ENCODE peak calls at places on chromosome 6, in ten cellular contexts. V, G, L, Q, H, X, J, E, S and C are unnamed samples.

GRCh38 chr6:13573669-13574110 is 711 bp upstream of the SIRT5 start:
- DNase-seq in X (peak; percentile 29), S (peak; percentile 18), H (no peak), J (no peak), Q (no peak), V (peak; percentile 48), L (peak; percentile 81), G (no peak), E (no peak), C (peak; percentile 68)

GRCh38 chr6:116144590-116144989 is 18.7 kb upstream of the COL10A1 start:
- DNase-seq in Q (no peak), S (no peak), L (no peak), H (no peak), J (no peak), X (peak; percentile 69), V (no peak), E (no peak), G (no peak), C (no peak)

GRCh38 chr6:96032646-96033045 is 16.9 kb downstream of the FUT9 start:
- DNase-seq in Q (no peak), S (no peak), E (no peak), X (no peak), V (no peak), L (no peak), H (no peak), J (no peak), G (no peak), C (no peak)

GRCh38 chr6:139539852-139540251 is 165.4 kb upstream of the CITED2 start:
- DNase-seq in G (no peak), J (no peak), X (peak; percentile 52), L (no peak), E (no peak), V (peak; percentile 13), Q (no peak), H (no peak), S (peak; percentile 68), C (peak; percentile 82)

GRCh38 chr6:13992417-13993055 is 67.8 kb downstream of the RNF182 start:
- DNase-seq in G (no peak), S (peak; percentile 41), J (no peak), V (no peak), X (no peak), L (no peak), E (no peak), Q (no peak), H (no peak), C (no peak)

GRCh38 chr6:170369439-170369838 is 62.9 kb downstream of the FAM120B start:
- DNase-seq in G (no peak), Q (no peak), E (no peak), V (no peak), H (no peak), S (no peak), J (no peak), L (no peak), X (peak; percentile 22), C (no peak)

GRCh38 chr6:9140181-9140580 is 704.8 kb upstream of the SLC35B3 start:
- DNase-seq in V (no peak), H (no peak), J (no peak), S (no peak), L (no peak), X (no peak), G (no peak), E (peak; percentile 40), Q (peak; percentile 57), C (no peak)

GRCh38 chr6:12813321-12813720 is 96.8 kb downstream of the PHACTR1 start:
- DNase-seq in E (no peak), V (no peak), L (no peak), J (no peak), S (no peak), H (no peak), Q (no peak), X (no peak), G (no peak), C (no peak)

GRCh38 chr6:35230950-35231349 is 17.2 kb downstream of the SCUBE3 start:
- DNase-seq in V (no peak), X (no peak), L (peak; percentile 44), J (no peak), H (no peak), S (no peak), Q (no peak), E (no peak), G (no peak), C (peak; percentile 84)

GRCh38 chr6:13006578-13007300 is 290.2 kb downstream of the PHACTR1 start:
- DNase-seq in L (no peak), V (peak; percentile 9), G (no peak), H (no peak), J (no peak), Q (no peak), S (no peak), X (no peak), E (no peak), C (no peak)

GRCh38 chr6:2725999-2726567 is 24.6 kb downstream of the MYLK4 start:
- DNase-seq in L (no peak), H (peak; percentile 38), J (no peak), E (no peak), G (peak; percentile 28), Q (no peak), V (peak; percentile 68), S (no peak), X (no peak), C (no peak)

GRCh38 chr6:118525913-118526490 is 22.1 kb upstream of the PLN start:
- DNase-seq in Q (no peak), L (no peak), G (no peak), V (no peak), X (no peak), J (no peak), E (no peak), S (no peak), H (no peak), C (no peak)

GRCh38 chr6:37077459-37078296 is 72.2 kb downstream of the FGD2 start:
- DNase-seq in V (no peak), L (no peak), G (no peak), X (no peak), H (no peak), J (peak; percentile 95), S (no peak), E (peak; percentile 93), Q (peak; percentile 77), C (peak; percentile 94)

GRCh38 chr6:149316740-149317655 is 514 bp upstream of the TAB2 start:
- DNase-seq in L (peak; percentile 97), Q (peak; percentile 87), V (peak; percentile 90), E (peak; percentile 98), S (peak; percentile 65), H (peak; percentile 61), J (peak; percentile 93), X (peak; percentile 89), G (peak; percentile 57), C (peak; percentile 95)
- TF ChIP-seq POLR2A in L (no peak), Q (peak; percentile 39), V (no peak), E (peak; percentile 93), S (peak; percentile 23), H (no peak), J (peak; percentile 69), X (peak; percentile 30), G (peak; percentile 86), C (peak; percentile 50)

DNA sequence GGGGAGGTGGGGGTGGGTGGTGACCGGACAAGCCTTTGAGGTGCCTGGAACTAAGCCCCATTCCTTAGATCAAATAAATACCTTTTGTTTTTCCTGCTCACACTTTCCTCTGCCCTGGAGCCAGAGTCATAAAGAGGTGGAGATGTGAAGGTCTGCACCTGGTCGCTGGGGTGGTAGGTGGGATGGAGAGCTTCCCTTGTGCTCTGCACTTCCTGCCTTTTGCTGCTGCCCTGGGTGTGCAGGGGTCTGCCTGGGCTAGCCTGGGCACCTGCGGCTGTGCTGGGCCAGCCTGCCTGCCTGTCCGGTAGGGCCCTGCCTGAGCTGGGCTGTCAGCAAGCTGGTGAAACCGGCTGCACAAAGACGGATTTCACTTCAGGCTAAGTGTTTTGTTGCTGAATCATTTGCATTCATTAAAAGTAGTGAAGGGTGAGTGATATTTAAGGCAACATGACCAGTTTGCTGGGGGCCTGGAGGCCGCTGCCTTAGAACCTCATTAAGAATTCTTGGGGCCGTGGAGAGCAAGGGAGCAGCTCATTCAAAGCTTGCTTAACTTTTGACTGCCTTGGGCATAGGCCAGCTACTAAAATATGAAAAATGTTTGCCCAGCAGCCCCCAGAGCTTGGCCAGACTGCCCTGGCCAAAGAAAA is 20.5 kb downstream of the PTK7 start:
- DNase-seq in V (peak; percentile 35), G (no peak), H (no peak), S (no peak), J (no peak), L (peak; percentile 44), X (no peak), E (peak; percentile 70), Q (peak; percentile 65), C (no peak)
- TF ChIP-seq POLR2AphosphoS5 in V (no peak), G (no peak), H (no peak), S (no peak), J (no peak), L (no peak), X (no peak), E (peak; percentile 38), Q (peak; percentile 43), C (no peak)

GRCh38 chr6:26521485-26522391 is 16.4 kb upstream of the HMGN4 start:
- DNase-seq in L (peak; percentile 97), G (no peak), S (no peak), V (peak; percentile 74), J (peak; percentile 89), X (no peak), Q (peak; percentile 64), E (peak; percentile 96), H (peak; percentile 55), C (peak; percentile 92)
- TF ChIP-seq POLR2A in L (no peak), G (peak; percentile 87), S (no peak), V (no peak), J (no peak), X (no peak), Q (peak; percentile 45), E (peak; percentile 75), H (no peak), C (peak; percentile 45)

GRCh38 chr6:19157496-19157895 is 679.7 kb upstream of the ID4 start:
- DNase-seq in G (no peak), Q (no peak), E (no peak), X (no peak), V (no peak), J (no peak), H (no peak), L (no peak), S (no peak), C (no peak)

GRCh38 chr6:19156443-19156842 is 680.7 kb upstream of the ID4 start:
- DNase-seq in S (no peak), L (no peak), G (no peak), Q (no peak), V (no peak), H (no peak), X (no peak), J (no peak), E (no peak), C (no peak)

GRCh38 chr6:19153981-19154295 is 683.2 kb upstream of the ID4 start:
- DNase-seq in V (no peak), E (no peak), H (no peak), Q (peak; percentile 88), L (no peak), G (no peak), X (no peak), J (no peak), S (no peak), C (no peak)

GRCh38 chr6:19153270-19153980 is 683.7 kb upstream of the ID4 start:
- DNase-seq in J (no peak), H (no peak), L (no peak), S (no peak), V (no peak), G (no peak), X (no peak), Q (peak; percentile 37), E (no peak), C (no peak)

DNA sequence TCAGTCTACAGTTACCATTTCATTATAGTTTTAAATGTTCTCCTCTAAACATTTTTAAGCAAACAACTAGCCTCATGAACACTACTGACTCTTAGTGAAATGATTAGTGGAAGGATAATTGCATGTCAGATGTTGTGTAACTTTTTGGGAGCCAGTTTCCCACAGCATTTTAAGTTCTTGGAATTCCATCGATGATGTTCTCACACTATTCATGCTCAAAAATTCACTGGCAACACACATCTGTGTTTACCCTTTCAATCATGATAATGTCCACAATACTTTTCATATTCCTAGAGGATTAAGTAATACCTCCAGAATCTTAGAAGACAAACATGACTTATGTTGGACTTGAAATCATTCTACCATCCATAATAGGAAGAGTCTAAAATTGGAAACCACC is 678.1 kb upstream of the ID4 start:
- DNase-seq in Q (no peak), V (no peak), X (no peak), L (no peak), G (no peak), E (no peak), H (no peak), S (no peak), J (no peak), C (no peak)
- TF ChIP-seq POLR2AphosphoS5 in Q (no peak), V (no peak), X (no peak), L (no peak), G (no peak), E (no peak), H (no peak), S (no peak), J (no peak), C (no peak)